ENCODE peak calls at places on chromosomes 5 and 9, in six cellular contexts. Q is left lung; H is Peyer's patch; D is naive thymus-derived CD4-positive, alpha-beta T cell; Z is sigmoid colon; K is OCI-LY7. L is an unnamed sample.

GRCh38 chr9:14722391-14723035 is at the start of gene CER1:
- DNase-seq in K (no peak), D (no peak), Z (no peak), H (no peak), Q (no peak), L (no peak)

GRCh38 chr5:169088032-169088726 is 212.8 kb downstream of the SLIT3 start:
- DNase-seq in Z (no peak), H (no peak), K (no peak), D (no peak), Q (no peak), L (no peak)

GRCh38 chr5:113212244-113212920 is 222.4 kb downstream of the TSSK1B start:
- DNase-seq in Z (no peak), D (no peak), Q (no peak), K (no peak), H (no peak), L (no peak)

GRCh38 chr5:178237431-178238312 is 5.1 kb upstream of the PHYKPL start:
- DNase-seq in Q (no peak), K (no peak), Z (no peak), H (peak; percentile 82), D (no peak), L (no peak)

GRCh38 chr9:130897105-130897751 is 616 bp upstream of the QRFP start:
- DNase-seq in Z (no peak), D (no peak), K (no peak), Q (no peak), H (no peak), L (no peak)

GRCh38 chr5:73499187-73499586 is 945 bp downstream of the BTF3 start:
- DNase-seq in Z (no peak), H (no peak), Q (no peak), D (no peak), K (peak; percentile 15), L (no peak)

GRCh38 chr9:2163231-2163885 is 148.2 kb downstream of the SMARCA2 start:
- DNase-seq in Q (no peak), Z (no peak), D (no peak), K (no peak), H (no peak), L (no peak)

GRCh38 chr5:136396886-136397285 is 31.5 kb upstream of the TRPC7 start:
- DNase-seq in D (no peak), K (no peak), H (no peak), Q (no peak), Z (no peak), L (no peak)

GRCh38 chr5:116738270-116738947 is 163.8 kb upstream of the SEMA6A start:
- DNase-seq in K (no peak), Z (no peak), D (no peak), H (no peak), Q (no peak), L (no peak)

GRCh38 chr5:1535646-1536045 is 11.9 kb upstream of the LPCAT1 start:
- DNase-seq in Z (no peak), H (no peak), K (no peak), D (no peak), Q (no peak), L (no peak)

GRCh38 chr5:115487168-115487567 is 57.4 kb downstream of the FEM1C start:
- DNase-seq in Z (no peak), Q (no peak), D (no peak), H (no peak), K (no peak), L (no peak)

GRCh38 chr5:169190860-169191259 is 110.1 kb downstream of the SLIT3 start:
- DNase-seq in Q (no peak), K (no peak), D (no peak), Z (no peak), H (no peak), L (no peak)

GRCh38 chr9:96253059-96253696 is 48.8 kb downstream of the HSD17B3 start:
- DNase-seq in D (no peak), H (no peak), K (peak; percentile 26), Z (no peak), Q (no peak), L (no peak)

GRCh38 chr5:120388016-120388781 is 75.9 kb upstream of the PRR16 start:
- DNase-seq in Z (no peak), D (no peak), K (no peak), H (no peak), Q (no peak), L (no peak)

GRCh38 chr5:149002053-149002452 is 60.8 kb downstream of the SH3TC2 start:
- DNase-seq in H (no peak), D (no peak), Z (no peak), K (no peak), Q (peak; percentile 39), L (no peak)

GRCh38 chr9:93601666-93602065 is 25.3 kb downstream of the PHF2 start:
- DNase-seq in H (peak; percentile 15), D (no peak), Q (no peak), K (no peak), Z (no peak), L (no peak)

GRCh38 chr5:139789116-139789844 is 6.3 kb upstream of the PSD2 start:
- DNase-seq in H (no peak), K (no peak), Q (no peak), Z (no peak), D (no peak), L (no peak)
- H3K27ac ChIP-seq in H (no peak overlapping the region), K (no peak overlapping the region), Q (no peak overlapping the region), Z (peak overlapping the region; percentile 67), D (no peak overlapping the region), L (no peak overlapping the region)

DNA sequence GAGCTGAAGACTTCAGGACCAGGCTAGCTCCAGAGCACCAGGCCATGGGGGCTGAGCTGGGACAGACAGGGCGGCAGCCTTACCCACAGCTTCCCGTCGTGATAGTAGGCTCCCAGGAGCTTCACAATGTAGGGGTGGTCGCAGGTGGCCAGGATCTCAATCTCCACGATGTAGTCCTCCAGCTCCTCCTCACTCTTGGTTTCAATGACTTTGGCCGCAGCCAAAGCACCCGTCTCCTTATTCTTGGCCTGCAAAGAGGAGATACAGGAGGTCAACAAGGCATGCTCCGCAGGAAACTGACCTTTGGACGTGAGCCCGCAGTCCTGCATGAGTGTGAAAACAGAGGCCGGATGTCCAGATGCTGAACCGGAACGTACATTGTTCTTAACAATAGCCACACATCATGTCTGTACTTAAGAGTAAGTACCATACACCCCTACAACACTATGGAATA is 31.5 kb downstream of the STK10 start:
- DNase-seq in D (no peak), Q (peak; percentile 30), K (no peak), H (no peak), Z (no peak), L (no peak)
- H3K27ac ChIP-seq in D (no peak overlapping the region), Q (no peak overlapping the region), K (no peak overlapping the region), H (no peak overlapping the region), Z (no peak overlapping the region), L (no peak overlapping the region)

DNA sequence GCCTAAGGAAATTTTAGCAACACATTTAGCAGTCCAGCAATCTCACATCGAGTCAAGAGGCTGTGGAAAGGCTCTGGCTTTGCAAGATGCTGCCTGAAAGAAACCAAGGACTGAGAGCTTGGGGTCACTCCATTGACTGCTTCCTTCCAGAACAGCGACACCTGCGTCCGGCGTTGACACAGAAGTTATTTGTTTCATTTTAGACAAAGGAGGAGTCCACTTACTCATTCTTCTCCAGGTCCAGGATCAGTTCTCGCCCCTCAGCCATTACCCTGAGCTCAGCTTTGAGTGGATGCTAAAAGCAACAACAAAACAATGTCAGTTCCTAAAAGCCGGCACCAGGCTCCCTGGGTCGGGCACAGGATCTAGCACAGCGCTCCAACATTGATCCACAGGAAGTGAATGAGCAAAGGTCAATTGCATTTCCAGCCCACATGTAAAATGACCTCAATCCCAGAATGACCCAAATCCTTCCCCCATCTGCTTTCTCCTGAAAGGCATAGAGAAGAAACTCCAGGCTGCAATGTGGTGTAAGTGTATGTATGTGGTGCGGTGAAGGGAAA is 11.3 kb downstream of the ADAM19 start:
- DNase-seq in D (no peak), Z (no peak), H (no peak), K (no peak), Q (no peak), L (no peak)
- H3K27ac ChIP-seq in D (no peak overlapping the region), Z (peak overlapping the region; percentile 82), H (peak overlapping the region; percentile 56), K (no peak overlapping the region), Q (peak overlapping the region; percentile 54), L (no peak overlapping the region)

GRCh38 chr5:16453609-16454008 is 12.0 kb downstream of the ZNF622 start:
- DNase-seq in H (no peak), Q (no peak), Z (no peak), K (no peak), D (no peak), L (no peak)

GRCh38 chr5:16456103-16456832 is 9.3 kb downstream of the ZNF622 start:
- DNase-seq in Z (no peak), K (peak; percentile 74), D (no peak), H (peak; percentile 63), Q (peak; percentile 74), L (no peak)

GRCh38 chr5:16457451-16457850 is 8.1 kb downstream of the ZNF622 start:
- DNase-seq in Q (no peak), Z (no peak), H (no peak), D (no peak), K (no peak), L (no peak)

GRCh38 chr5:16454686-16455085 is 10.9 kb downstream of the ZNF622 start:
- DNase-seq in Q (no peak), H (no peak), Z (no peak), D (no peak), K (no peak), L (no peak)

DNA sequence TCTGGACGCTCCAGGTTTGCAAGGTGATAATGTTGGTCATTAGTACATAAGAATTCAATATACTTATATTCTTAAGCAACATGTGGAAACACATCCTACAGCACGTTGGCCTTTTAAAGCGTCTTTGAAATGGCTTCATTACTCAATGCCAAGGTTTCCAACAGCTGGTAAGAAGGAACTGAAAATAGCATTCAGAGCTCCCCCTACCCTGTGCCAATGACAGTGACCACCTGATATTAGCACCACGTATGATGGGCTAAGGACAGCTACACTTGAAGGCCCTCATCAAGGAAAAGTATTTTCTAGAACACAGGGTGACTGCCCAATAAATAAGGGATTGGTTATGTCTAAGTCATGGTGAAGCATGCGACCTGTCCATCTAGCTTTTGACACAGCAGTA is 9.9 kb downstream of the ZNF622 start:
- DNase-seq in K (no peak), D (no peak), Q (no peak), Z (no peak), H (no peak), L (no peak)
- H3K27ac ChIP-seq in K (no peak overlapping the region), D (peak overlapping the region; percentile 22), Q (peak overlapping the region; percentile 21), Z (no peak overlapping the region), H (no peak overlapping the region), L (no peak overlapping the region)

DNA sequence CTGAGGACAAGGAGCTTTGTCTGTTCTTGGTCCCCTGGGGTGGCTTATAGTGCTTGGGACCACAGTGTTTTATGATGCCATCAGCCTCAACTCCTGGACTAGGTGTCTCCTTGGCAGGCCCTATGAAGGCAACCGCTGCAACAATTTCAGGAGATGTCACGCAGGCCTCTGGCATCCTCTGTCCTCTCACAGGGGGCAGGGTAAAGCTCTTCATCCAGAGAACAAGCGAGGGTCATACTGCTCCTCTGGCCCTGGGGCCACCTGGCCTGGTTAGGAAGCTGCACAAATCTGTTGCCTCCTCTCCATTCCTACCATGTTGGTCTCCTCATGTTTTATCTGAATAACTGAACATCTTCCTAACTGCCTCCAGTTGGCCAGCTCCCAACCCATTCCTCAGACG is 148.9 kb upstream of the SPEF2 start:
- DNase-seq in Q (no peak), D (no peak), H (no peak), Z (no peak), K (no peak), L (no peak)
- H3K27ac ChIP-seq in Q (no peak overlapping the region), D (no peak overlapping the region), H (no peak overlapping the region), Z (no peak overlapping the region), K (no peak overlapping the region), L (no peak overlapping the region)

GRCh38 chr5:82975812-82976211 is 101.4 kb downstream of the TMEM167A start:
- DNase-seq in Z (no peak), K (no peak), Q (no peak), H (no peak), D (no peak), L (no peak)
- H3K27ac ChIP-seq in Z (no peak overlapping the region), K (no peak overlapping the region), Q (no peak overlapping the region), H (no peak overlapping the region), D (no peak overlapping the region), L (no peak overlapping the region)